ENCODE peak calls at places on chromosomes 1 and 21, in nine cellular contexts. M is effector memory CD4-positive, alpha-beta T cell; U is IMR-90; K is left ventricle myocardium inferior; B is CD8-positive, alpha-beta memory T cell; Y is heart right ventricle; E is endodermal cell; D is body of pancreas; F is tibial artery. X is an unnamed sample. For H3K4me1, the result is how much of the 10 kb centered on the place peaks cover.

GRCh38 chr1:32241011-32241763 is 5.8 kb upstream of the FAM167B start:
- DNase-seq in M (no peak), Y (peak), D (peak), E (peak), U (peak), K (peak), F (peak), B (no peak), X (peak)

GRCh38 chr1:182259229-182259872 is 132.2 kb downstream of the GLUL start:
- DNase-seq in Y (peak), U (no peak), F (peak), K (peak), M (peak), B (peak), E (no peak), D (peak), X (peak)

GRCh38 chr1:112905420-112906154 is 50.4 kb downstream of the SLC16A1 start:
- DNase-seq in E (no peak), M (no peak), U (no peak), B (no peak), Y (peak), K (no peak), F (no peak), D (peak), X (peak)

GRCh38 chr1:61253912-61254628 is 171.7 kb downstream of the NFIA start:
- DNase-seq in Y (no peak), M (no peak), U (no peak), E (no peak), D (no peak), B (no peak), F (no peak), K (no peak), X (no peak)

GRCh38 chr1:24949331-24949881 is 19.3 kb upstream of the RUNX3 start:
- DNase-seq in D (no peak), B (no peak), M (no peak), E (no peak), F (no peak), U (peak), Y (no peak), K (no peak), X (no peak)

GRCh38 chr1:30329263-30329753 is 394.1 kb downstream of the MATN1 start:
- DNase-seq in Y (no peak), B (no peak), M (no peak), U (no peak), F (peak), D (no peak), E (peak), K (no peak), X (no peak)

GRCh38 chr1:154419620-154420020 is 14.5 kb downstream of the IL6R start:
- DNase-seq in K (peak), F (peak), E (peak), U (peak), D (peak), M (no peak), B (no peak), Y (peak), X (peak)

GRCh38 chr1:44581205-44581604 is 93.1 kb downstream of the TMEM53 start:
- DNase-seq in M (no peak), Y (no peak), D (no peak), E (no peak), U (no peak), B (no peak), K (no peak), F (no peak), X (no peak)

GRCh38 chr1:56967900-56968832 is 2.4 kb upstream of the C8B start:
- DNase-seq in F (no peak), U (peak), E (peak), D (peak), K (no peak), Y (peak), M (no peak), B (no peak), X (no peak)

GRCh38 chr1:99503276-99503747 is 142.6 kb upstream of the PALMD start:
- DNase-seq in K (no peak), E (no peak), U (peak), M (no peak), F (no peak), D (no peak), Y (peak), B (no peak), X (no peak)

GRCh38 chr1:43074244-43074643 is 97.8 kb downstream of the EBNA1BP2 start:
- DNase-seq in D (no peak), F (no peak), E (peak), M (no peak), U (no peak), Y (no peak), K (no peak), B (no peak), X (no peak)

GRCh38 chr21:46160563-46161179 is 5.3 kb upstream of the FTCD start:
- DNase-seq in M (no peak), E (no peak), Y (no peak), U (no peak), K (no peak), D (peak), B (no peak), F (peak), X (no peak)

GRCh38 chr1:215104283-215104682 is 21.7 kb downstream of the KCNK2 start:
- DNase-seq in B (no peak), K (no peak), F (no peak), U (peak), D (no peak), Y (no peak), M (no peak), E (no peak), X (no peak)

GRCh38 chr1:114154963-114155322 is 1.3 kb upstream of the SYT6 start:
- DNase-seq in K (no peak), B (peak), F (no peak), D (peak), E (peak), U (no peak), M (no peak), Y (no peak), X (no peak)

GRCh38 chr1:169694304-169694703 is 17.1 kb downstream of the SELL start:
- DNase-seq in K (no peak), Y (no peak), F (no peak), D (no peak), M (peak), E (no peak), U (no peak), B (peak), X (no peak)

GRCh38 chr21:45410865-45411809 is 6.2 kb downstream of the COL18A1 start:
- DNase-seq in U (no peak), D (peak), Y (peak), F (peak), M (no peak), B (no peak), K (peak), E (peak), X (no peak)

GRCh38 chr1:243718893-243719292 is 131.2 kb downstream of the AKT3 start:
- DNase-seq in Y (no peak), F (no peak), B (no peak), K (no peak), D (no peak), E (no peak), U (peak), M (no peak), X (no peak)

GRCh38 chr1:19676438-19676922 is 11.8 kb downstream of the HTR6 start:
- DNase-seq in U (peak), B (no peak), K (peak), F (no peak), E (peak), D (peak), M (no peak), Y (peak), X (no peak)

DNA sequence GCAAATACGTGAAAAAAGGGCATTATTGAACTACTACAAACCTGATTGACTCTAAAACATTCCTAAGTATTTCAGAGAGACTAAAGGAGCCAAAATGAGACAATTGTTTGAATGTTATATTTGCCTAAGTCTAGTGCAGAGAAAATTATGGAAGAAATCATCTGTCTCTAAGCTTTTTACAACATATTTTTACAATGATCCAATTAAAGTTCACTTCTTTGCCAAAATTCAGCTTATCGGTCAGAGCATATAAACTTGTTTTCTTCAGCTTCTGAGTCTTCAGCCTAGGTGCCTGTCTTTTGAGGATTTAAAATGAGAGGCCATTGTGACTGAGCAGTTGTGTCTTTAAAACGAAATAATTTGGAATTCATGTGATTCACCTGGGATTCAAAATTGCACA is 181.2 kb upstream of the SGIP1 start:
- DNase-seq in F (no peak), K (no peak), M (no peak), D (no peak), E (no peak), Y (no peak), B (no peak), U (no peak), X (no peak)
- H3K4me1 ChIP-seq in F (half or more), K (half or more), M (half or more), D (under half), E (under half), Y (half or more), B (half or more), U (under half), X (under half)

GRCh38 chr21:42127164-42128125 is 56.3 kb downstream of the UMODL1 start:
- DNase-seq in F (no peak), D (no peak), M (no peak), Y (no peak), K (no peak), U (no peak), E (no peak), B (no peak), X (no peak)
- H3K4me1 ChIP-seq in F (under half), D (under half), M (under half), Y (under half), K (under half), U (under half), E (under half), B (under half), X (under half)

DNA sequence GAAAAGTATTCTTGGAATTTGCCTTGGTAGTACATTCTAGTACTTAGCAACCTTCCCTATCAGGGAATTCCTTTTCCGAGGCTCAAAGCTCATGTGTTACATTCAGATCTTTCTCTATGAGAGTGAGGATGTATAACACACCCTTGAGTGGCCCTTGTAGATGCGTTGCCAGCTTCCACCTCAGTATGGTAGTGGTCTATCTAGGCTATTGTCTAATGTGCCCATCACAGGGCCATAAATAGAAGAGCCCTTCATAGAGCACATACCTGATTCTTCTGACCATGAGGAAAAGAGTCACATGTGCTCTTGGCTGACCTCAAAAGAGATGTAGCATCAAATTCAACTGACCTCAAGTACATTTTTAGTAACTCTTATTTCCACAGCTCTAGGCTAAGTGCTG is 14.0 kb upstream of the ZC3H11B start:
- DNase-seq in Y (no peak), E (no peak), K (no peak), D (no peak), U (no peak), F (no peak), B (no peak), M (no peak), X (no peak)
- H3K4me1 ChIP-seq in Y (under half), E (under half), K (under half), D (under half), U (under half), F (under half), B (under half), M (under half), X (under half)

DNA sequence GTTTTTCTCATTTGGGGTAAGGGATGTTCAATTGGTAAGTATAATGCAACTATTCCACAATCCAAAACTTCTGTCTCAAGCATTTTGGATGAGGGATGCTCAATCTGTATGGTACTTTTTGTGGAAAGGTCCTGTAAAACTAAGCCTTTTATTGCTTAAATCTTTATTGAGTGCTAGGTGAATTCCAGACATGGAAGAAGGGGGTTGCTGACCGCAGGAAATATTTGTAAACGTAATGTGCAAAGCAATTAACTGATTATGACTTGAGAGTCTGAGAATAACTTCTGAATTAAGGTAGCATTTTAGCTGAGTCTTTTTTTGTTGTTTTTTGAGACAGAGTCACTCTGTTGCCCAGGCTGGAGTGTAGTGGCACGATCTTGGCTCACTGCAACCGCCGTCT is 3.1 kb downstream of the AKIRIN1 start:
- DNase-seq in K (no peak), M (no peak), B (no peak), D (no peak), Y (no peak), E (no peak), U (no peak), F (no peak), X (no peak)
- H3K4me1 ChIP-seq in K (half or more), M (under half), B (half or more), D (under half), Y (half or more), E (under half), U (under half), F (under half), X (under half)

DNA sequence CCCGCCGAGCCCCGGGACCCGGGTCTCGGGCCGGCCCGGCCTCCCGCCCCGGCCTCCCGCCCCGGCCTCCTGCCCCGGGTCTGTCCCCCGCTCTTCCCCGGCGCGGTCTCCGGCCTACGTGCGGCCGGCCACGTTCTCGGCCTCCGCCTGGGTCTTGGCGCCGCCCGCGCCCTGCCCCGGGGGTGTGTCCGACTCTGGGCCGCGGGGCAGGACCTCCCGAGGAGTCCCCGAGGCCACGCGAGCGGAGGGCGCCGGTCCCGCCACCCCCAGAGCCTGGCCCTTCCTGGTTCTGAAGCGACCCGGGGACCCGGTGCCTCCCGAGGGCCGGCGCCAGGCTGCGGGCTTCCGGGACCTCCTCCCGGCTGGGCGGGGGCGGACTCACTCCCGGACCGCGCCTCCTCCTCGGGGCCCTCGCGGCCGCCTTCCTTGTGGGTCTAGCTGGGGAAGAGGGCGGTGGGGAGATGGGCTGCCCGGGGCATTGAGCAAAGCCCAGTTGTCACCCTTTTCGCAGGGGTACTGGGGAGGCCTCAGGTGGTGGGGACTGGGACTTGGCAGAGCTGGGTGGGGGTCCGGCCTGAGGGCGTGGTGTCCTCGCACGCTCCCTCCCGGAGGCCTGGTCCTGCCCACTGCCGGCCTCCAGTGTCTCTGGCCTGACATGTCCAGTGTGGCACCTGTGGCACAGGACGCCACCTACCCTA is 558 bp downstream of the PFKL start:
- DNase-seq in F (peak), B (peak), D (peak), E (peak), K (peak), Y (peak), U (peak), M (peak), X (peak)
- H3K4me1 ChIP-seq in F (half or more), B (half or more), D (half or more), E (under half), K (half or more), Y (half or more), U (under half), M (half or more), X (under half)

GRCh38 chr1:40396420-40396819 is 22.9 kb downstream of the SMAP2 start:
- DNase-seq in M (no peak), Y (no peak), U (no peak), D (no peak), B (no peak), K (no peak), E (no peak), F (no peak), X (no peak)
- H3K4me1 ChIP-seq in M (half or more), Y (under half), U (under half), D (under half), B (half or more), K (under half), E (under half), F (half or more), X (under half)

DNA sequence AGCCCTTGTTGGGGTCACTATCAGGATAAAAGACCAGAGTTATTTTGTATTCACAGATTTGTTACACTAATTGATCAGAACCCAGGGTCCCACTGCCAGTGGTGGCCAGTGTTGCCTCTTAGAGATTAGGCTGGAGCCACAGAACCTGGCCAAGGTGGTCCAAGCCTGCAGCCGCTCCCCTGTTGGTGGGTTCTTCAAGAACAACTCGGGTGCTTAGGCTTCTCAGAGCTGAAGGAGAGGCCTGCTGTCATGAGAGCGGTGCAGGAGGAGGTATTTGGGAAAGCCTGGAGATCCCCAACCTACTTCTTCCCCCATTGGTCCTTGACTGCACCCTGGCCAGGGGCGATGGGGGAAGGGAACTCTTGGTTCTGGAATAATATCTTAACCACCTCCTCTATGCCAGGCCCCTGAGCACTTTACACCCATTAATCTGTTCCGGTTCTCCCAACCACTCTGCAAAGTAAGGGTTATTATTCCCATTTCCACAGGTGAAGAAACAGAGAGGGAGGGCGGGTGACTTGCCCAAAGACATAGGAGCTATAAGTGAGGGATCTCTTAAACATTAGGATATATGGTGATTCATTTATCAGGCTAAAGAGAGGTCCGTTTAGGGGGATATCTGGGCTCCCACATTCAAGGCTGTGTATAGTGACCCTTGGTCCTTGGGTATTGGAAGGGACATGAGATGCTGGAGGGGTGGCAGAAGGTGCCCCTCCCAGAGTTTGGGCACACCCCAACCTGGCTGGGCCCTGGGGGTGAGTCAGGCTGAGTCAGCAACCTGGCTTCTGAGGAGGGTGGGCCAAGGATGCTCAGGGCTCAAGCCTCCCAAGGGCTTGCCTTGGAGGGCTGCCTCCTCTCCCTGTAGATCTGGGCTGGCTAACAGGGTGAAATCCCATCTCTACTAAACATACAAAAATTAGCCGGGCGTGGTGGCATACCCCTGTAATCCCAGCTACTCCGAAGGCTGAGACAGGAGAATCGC is 5.1 kb downstream of the TRNP1 start:
- DNase-seq in F (no peak), B (no peak), E (peak), M (no peak), K (no peak), D (no peak), Y (no peak), U (peak), X (no peak)
- H3K4me1 ChIP-seq in F (half or more), B (under half), E (under half), M (under half), K (half or more), D (half or more), Y (half or more), U (under half), X (under half)

GRCh38 chr1:103931891-103932290 is 182.2 kb downstream of the AMY1C start:
- DNase-seq in E (no peak), B (no peak), D (no peak), F (no peak), K (no peak), M (no peak), U (no peak), Y (no peak), X (no peak)
- H3K4me1 ChIP-seq in E (under half), B (under half), D (under half), F (under half), K (under half), M (under half), U (under half), Y (under half), X (under half)

DNA sequence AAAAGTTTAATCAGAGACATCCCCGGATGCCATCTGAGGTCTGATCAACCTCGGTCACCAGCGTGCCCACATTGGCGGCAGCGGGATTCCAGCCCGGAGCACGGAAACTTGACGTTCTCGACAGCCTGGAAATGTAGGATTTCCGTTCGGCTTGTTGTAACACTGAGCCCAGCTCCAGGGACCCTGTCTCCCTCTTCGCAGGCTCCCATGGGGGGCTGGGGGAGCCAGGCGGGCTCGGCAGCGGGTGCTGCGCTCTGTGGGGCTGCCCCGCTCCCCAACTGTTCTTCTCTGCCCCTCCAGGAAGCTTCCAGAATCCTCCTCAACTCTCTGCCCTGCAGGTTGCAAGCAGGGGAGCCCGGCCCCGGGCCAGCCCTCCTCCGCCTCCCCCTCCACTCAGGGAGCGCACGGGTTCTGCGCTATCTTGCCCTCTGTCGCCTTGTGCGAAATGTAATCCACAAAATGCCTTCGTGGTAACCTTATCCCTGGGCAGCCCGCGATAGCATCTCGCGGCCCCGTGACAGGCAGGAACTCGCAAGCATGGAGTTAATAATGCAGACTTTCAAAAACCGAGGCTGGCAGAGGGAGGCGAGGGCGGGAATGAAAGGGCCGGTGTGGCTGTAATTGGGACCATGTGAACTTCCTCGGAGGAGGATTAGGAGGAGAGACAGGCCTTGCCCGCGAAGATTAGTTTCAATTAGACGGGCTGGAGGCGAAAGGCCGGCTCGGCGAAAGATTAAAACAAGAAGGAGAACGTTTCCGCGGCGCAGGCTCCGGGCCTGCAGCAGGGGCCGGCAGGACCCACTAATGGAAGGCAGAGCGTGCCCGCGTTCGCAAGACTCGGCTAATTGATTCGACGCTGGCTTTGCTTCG is 53.9 kb upstream of the TTC34 start:
- DNase-seq in E (no peak), Y (no peak), U (no peak), F (no peak), D (no peak), B (no peak), K (no peak), M (no peak), X (peak)
- H3K4me1 ChIP-seq in E (under half), Y (under half), U (under half), F (under half), D (under half), B (under half), K (under half), M (under half), X (under half)